ENCODE peak calls at places on chromosomes 16 and 17, in five cellular contexts. Y, Z, X, E and R are unnamed samples.

GRCh38 chr17:57696050-57696449 is 49.0 kb downstream of the CCDC182 start:
- DNase-seq in Y (no peak), Z (no peak), X (no peak), E (no peak), R (no peak)

GRCh38 chr16:22358000-22358399 is 16.4 kb downstream of the CDR2 start:
- DNase-seq in Y (peak), Z (no peak), X (no peak), E (no peak), R (no peak)

GRCh38 chr16:23113185-23113584 is 36.1 kb downstream of the USP31 start:
- DNase-seq in Y (no peak), Z (no peak), X (no peak), E (no peak), R (no peak)

GRCh38 chr17:67376509-67376891 is 581 bp upstream of the PITPNC1 start:
- DNase-seq in Y (no peak), Z (no peak), X (no peak), E (peak), R (peak)

GRCh38 chr17:4739122-4740024 is at the start of the genes CXCL16 and ZMYND15:
- DNase-seq in Y (peak), Z (no peak), X (peak), E (peak), R (peak)

GRCh38 chr16:86812363-86812970 is 234.1 kb downstream of the FOXL1 start:
- DNase-seq in Y (no peak), Z (no peak), X (no peak), E (no peak), R (no peak)

GRCh38 chr16:69620564-69620963 is 54.8 kb downstream of the NFAT5 start:
- DNase-seq in Y (no peak), Z (no peak), X (no peak), E (peak), R (no peak)

GRCh38 chr17:57721967-57722703 is 23.0 kb downstream of the CCDC182 start:
- DNase-seq in Y (no peak), Z (no peak), X (no peak), E (no peak), R (no peak)

GRCh38 chr17:78132086-78132676 is 1.6 kb downstream of the TMC8 start:
- DNase-seq in Y (no peak), Z (no peak), X (no peak), E (no peak), R (peak)

DNA sequence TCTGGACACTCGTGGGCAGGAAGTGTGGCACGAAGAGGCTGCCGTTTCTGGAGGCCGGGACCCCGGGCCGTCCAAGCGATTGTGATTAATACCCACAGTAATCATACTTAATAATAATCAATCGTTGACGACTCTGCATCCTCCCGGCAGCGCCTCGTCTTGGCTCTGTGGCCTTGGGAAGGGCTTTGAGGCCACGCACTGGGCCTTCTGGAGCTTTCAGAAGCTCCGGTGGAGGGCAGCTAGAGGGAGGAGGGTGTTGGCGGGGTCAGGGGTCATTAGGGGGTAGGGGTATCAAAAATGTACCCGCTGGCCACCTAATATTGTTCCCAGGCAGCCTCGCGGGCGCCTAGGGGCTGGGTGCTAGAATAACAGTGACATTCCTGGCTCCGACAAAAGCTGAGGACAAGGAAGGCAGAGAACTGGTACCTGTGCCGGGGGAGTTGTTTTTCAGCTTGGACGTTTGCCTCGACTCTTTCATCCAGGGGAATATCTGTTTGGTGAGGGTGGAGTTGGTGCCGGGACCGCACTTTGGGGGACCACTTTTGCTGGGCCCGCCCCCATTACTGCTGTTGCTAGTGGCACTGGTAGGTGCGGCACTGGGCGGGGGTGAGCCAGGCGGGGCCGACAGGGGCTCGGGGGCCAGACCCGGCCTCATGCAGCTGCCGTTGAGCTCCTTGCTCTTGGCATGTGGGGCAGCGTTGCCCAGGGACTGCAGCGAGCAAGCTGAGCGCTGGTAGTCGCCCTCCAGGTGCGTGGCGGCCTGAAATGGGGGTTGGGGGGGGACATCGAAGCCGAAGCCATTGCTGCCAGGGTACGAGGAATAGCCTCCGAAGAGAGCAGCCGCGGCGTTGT is 6.9 kb upstream of the HOXB2 start:
- DNase-seq in Y (no peak), Z (no peak), X (no peak), E (peak), R (no peak)
- TF ChIP-seq EZH2 in Y (no peak), Z (no peak), X (peak), E (no peak), R (no peak)

DNA sequence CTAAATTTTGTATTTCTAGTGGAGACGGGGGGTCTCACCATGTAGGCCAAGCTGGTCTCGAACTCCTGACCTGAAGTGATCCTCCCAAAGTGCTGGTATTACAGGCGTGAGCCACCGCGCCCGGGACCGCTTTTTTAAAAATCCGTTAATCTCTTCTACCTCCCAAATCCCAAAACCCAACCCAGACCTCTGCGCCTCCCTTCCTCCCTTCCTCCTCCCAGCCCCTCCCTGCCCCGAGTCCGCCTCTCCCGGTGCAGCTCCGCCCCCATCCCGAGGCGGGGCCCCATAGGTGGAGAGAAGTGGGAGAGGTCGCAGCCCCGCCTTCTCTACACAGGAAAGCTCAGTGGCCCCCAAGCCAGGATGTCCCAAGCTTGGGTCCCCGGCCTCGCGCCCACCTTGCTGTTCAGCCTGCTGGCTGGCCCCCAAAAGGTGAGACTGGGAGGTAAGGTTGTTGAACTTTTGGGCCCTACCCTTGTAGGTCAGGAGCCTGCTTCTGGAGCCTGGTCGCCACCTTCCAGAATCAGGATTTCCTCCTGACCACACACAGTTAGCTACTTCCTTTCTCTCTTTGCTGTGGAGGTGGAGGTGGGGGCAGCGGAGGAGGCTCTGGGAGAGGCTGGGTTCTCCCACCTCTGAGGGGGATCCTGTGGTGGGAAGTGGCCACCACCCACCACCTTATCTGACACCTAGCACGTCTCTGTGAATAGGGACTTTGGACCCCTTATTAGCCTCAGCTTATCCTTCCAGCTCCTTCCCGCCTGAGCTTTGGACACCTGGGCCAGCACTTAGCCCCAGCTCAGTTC is at the start of gene TMEM92:
- DNase-seq in Y (no peak), Z (peak), X (peak), E (no peak), R (peak)
- H2AFZ ChIP-seq in Y (peak), Z (peak), X (peak), E (no peak), R (peak)

GRCh38 chr17:76584427-76585047 is 1.1 kb downstream of the ST6GALNAC2 start:
- DNase-seq in Y (no peak), Z (no peak), X (peak), E (no peak), R (peak)

GRCh38 chr17:76586741-76587487 is 1.3 kb upstream of the ST6GALNAC2 start:
- DNase-seq in Y (no peak), Z (no peak), X (peak), E (no peak), R (no peak)

GRCh38 chr17:76588182-76588581 is 2.5 kb upstream of the ST6GALNAC2 start:
- DNase-seq in Y (no peak), Z (no peak), X (no peak), E (no peak), R (no peak)

GRCh38 chr17:76585048-76585648 is 512 bp downstream of the ST6GALNAC2 start:
- DNase-seq in Y (no peak), Z (no peak), X (peak), E (no peak), R (no peak)

GRCh38 chr17:76585649-76586593 is at the start of gene ST6GALNAC2:
- DNase-seq in Y (peak), Z (peak), X (peak), E (peak), R (peak)
- TF ChIP-seq EZH2 in Y (peak), Z (no peak), X (peak), E (peak), R (peak)

DNA sequence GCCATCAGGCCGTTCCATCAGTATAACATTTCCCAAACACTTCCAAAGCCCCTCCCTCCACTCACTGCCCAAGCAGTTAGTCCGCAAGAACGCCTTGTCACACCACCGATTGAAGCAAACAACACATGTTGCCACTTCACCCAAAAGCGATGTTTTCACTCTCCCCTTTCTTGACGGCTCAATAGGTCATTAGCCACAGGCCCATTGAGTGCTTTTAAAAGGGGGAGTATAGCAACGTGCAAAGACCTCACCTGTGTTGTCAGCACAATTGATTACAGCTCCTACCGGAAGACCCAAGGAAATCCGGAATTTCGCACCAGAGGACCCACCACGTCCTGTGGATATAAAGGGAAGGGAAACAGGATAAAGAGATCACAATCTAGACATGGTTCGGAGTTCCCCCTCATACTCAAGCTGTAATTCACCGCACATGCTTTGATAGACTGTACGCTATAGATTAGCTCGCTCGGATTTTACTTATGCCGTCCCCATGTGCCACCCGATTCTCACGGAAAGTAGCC is 690 bp downstream of the RPL23 start:
- DNase-seq in Y (no peak), Z (no peak), X (no peak), E (peak), R (no peak)
- H2AFZ ChIP-seq in Y (no peak), Z (no peak), X (peak), E (no peak), R (peak)

DNA sequence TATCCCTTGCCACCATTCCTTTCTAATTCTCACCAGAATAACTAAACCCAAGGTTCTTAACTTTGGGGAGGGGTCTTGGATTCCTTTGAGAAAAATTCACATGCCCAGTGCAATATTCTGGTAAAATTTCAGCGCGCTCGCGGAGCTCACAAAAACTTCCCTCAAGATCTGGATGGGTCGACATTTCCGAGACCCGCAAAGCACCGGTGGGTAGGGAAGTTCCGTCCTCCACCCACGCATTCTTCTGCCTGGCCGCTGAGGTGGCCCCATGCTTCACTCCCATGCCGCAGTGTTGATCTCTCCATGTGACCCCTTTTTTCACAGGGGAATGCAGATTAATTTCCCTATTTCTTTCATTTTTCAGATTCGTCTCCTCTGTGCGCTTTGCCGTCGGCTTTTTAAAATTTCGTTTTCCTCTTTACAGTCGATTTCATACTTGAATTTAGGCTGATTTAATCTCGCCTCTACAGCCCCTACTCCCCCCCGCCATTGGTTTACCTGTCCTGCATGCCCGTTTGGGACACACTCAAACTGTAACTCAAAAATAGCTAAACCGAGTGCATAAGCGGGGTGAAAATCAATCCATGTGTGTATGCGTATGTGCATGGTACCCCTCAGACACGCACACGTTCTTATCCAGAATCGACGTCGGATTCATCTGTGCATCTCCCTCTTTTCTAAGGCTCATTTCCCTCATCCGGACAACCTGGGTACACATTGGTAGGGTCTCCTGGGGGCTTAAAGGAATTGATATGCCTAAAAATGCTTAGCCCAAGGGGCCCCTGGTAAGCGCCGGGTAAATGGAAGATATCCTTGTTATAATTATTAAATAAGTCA is 1.4 kb upstream of the SP6 start:
- DNase-seq in Y (no peak), Z (no peak), X (no peak), E (no peak), R (no peak)
- TF ChIP-seq EZH2 in Y (no peak), Z (no peak), X (peak), E (peak), R (peak)

DNA sequence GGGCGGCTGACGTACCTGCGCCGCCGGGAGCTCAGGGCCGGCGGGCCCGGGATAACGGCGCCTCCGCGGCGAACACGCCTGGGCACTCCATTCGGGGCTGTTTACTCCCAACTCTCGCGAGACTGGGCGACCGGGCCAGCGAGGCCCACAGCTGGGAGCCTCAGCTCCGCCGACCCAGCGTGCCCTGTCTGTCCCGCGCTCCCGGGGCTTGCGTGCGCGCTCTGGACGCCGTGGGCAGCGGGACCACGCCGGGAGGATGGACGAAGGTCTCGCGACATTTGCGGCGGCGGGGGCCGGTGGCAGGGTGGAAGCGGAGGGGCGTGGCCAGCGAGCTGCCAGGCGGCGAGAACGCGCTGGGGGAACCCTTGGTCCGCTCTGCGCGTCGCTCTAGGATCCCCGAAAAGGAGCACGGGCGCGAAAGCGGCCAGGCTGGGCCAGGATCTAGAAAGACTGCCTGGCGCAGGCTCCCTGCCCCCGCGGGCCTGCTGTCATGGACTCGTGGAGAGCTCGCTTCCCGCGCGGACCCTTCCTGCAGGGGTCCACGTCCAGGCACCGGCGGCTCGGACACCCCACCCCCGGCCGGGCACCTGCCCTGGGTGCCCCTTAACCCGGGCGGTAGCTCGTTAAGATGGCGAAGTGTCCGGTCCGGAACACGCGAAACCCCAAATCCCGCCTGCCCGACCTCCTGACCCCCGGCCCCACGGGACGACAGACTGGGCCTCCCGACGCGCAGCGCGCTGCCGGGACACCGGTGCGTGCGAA is at the start of gene MBTPS1:
- DNase-seq in Y (peak), Z (peak), X (peak), E (peak), R (peak)
- H2AFZ ChIP-seq in Y (peak), Z (peak), X (peak), E (peak), R (peak)

DNA sequence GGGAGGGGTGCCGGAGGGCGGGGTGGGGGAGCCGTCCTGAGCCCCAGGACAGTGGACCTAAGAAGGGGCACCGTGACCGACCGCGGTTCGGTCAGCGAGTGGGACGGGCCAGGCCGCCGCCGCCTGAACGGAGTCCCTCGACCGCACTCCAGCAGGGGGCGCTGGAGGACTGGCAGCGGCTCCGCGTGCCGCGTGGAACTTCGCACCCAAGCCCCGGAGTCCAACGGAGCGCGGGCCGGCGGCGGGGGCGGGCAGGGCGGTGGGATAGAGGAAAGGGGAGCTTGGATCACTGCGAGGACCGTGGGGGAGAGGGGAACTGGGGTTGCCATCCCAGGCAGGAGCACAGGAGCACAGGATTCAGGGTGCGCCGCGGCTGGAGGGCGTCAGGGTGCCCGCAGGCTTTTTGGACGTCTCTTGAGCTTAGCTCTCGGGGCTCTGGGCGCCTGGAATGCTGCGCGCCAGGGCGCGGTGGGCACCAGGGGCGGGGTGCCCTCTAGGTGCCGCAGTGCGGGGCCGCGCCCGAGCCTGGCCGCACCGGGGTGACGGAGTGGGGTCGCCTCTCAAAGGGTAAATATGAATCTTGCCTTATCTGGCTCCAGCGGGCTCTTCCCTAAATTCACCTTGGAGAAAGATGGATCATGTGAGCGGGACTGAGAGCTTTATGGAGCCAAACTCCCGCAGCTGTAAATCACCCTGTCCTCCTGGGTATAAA is 379 bp upstream of the OTOP2 start:
- DNase-seq in Y (peak), Z (no peak), X (peak), E (peak), R (peak)
- TF ChIP-seq EZH2 in Y (no peak), Z (no peak), X (peak), E (no peak), R (no peak)

GRCh38 chr16:51150894-51151320 is at the start of gene SALL1:
- DNase-seq in Y (no peak), Z (no peak), X (peak), E (peak), R (no peak)
- H2AFZ ChIP-seq in Y (peak), Z (no peak), X (no peak), E (no peak), R (peak)

GRCh38 chr17:15941781-15942180 is 3.1 kb upstream of the ADORA2B start:
- DNase-seq in Y (no peak), Z (no peak), X (no peak), E (no peak), R (no peak)

GRCh38 chr17:15942207-15942833 is 2.6 kb upstream of the ADORA2B start:
- DNase-seq in Y (peak), Z (no peak), X (no peak), E (no peak), R (no peak)

GRCh38 chr17:15944720-15945492 is at the start of gene ADORA2B:
- DNase-seq in Y (peak), Z (no peak), X (peak), E (peak), R (peak)

GRCh38 chr17:15945493-15946209 is 721 bp downstream of the ADORA2B start:
- DNase-seq in Y (no peak), Z (no peak), X (peak), E (peak), R (no peak)

GRCh38 chr17:15943971-15944719 is 785 bp upstream of the ADORA2B start:
- DNase-seq in Y (no peak), Z (no peak), X (no peak), E (no peak), R (no peak)
- TF ChIP-seq EZH2 in Y (no peak), Z (no peak), X (no peak), E (no peak), R (no peak)

DNA sequence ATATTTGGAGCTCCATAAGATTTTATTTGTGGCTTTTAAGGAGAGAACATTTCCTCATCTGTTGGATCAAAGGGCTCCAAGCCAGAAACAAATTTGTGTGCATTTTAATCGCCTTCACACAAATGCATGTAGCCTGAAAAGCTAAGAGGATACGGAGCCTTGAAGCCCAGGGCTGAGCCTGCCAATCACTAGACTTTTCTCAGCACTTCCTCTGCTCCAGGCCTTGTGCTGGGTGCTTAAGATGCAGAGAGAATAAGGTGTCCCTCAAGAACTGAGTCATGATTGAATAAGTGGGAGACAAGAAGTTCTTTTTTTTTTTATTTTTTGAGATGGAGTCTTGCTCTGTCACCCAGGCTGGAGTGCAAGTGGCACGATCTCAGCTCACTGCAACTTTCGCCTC is 3.9 kb upstream of the HEATR9 start:
- DNase-seq in Y (no peak), Z (no peak), X (no peak), E (no peak), R (no peak)
- H2AFZ ChIP-seq in Y (no peak), Z (no peak), X (no peak), E (no peak), R (no peak)